ENCODE peak calls at places on chromosomes 11 and 22, in eight cellular contexts. One of them, this sample, is unnamed.

GRCh38 chr11:109940816-109941215 is 152.4 kb upstream of the ZC3H12C start:
- DNase-seq in activated naive CD8-positive, alpha-beta T cell treated with anti-CD3 and anti-CD28 coated beads, Interleukin-2, amount 10 ng/mL, durations not matched to agents 7 days and 5 days: no peak
- DNase-seq in smooth muscle cell of the brain vasculature: no peak
- DNase-seq in activated CD4-positive, CD25-positive, alpha-beta regulatory T cell: no peak
- DNase-seq in activated T-helper 1 cell treated with anti-CD3 and anti-CD28 coated beads, Interleukin-12 subunit alpha, Interleukin-12 subunit beta, Interleukin-2, Interleukin-4 antibody, amounts not matched to agents 30 ng/mL and 10 ng/mL and 1 ng/mL, durations not matched to agents 14 hours and 24 hours and 36 hours: no peak
- DNase-seq in coronary artery: no peak
- DNase-seq in stimulated activated CD4-positive, alpha-beta T cell treated with anti-CD3 and anti-CD28 coated beads, Interleukin-1b, Interleukin-23, amount 100 ng/mL, for 1 hour: no peak
- DNase-seq in hepatocyte: peak
- DNase-seq in this sample: no peak

GRCh38 chr22:43754176-43754575 is 57.9 kb downstream of the EFCAB6 start:
- DNase-seq in stimulated activated CD4-positive, alpha-beta T cell treated with anti-CD3 and anti-CD28 coated beads, Interleukin-1b, Interleukin-23, amount 100 ng/mL, for 1 hour: no peak
- DNase-seq in smooth muscle cell of the brain vasculature: no peak
- DNase-seq in coronary artery: no peak
- DNase-seq in activated T-helper 1 cell treated with anti-CD3 and anti-CD28 coated beads, Interleukin-12 subunit alpha, Interleukin-12 subunit beta, Interleukin-2, Interleukin-4 antibody, amounts not matched to agents 30 ng/mL and 10 ng/mL and 1 ng/mL, durations not matched to agents 14 hours and 24 hours and 36 hours: no peak
- DNase-seq in activated naive CD8-positive, alpha-beta T cell treated with anti-CD3 and anti-CD28 coated beads, Interleukin-2, amount 10 ng/mL, durations not matched to agents 7 days and 5 days: no peak
- DNase-seq in activated CD4-positive, CD25-positive, alpha-beta regulatory T cell: no peak
- DNase-seq in hepatocyte: no peak
- DNase-seq in this sample: no peak

GRCh38 chr11:74650498-74650897 is 58.1 kb downstream of the POLD3 start:
- DNase-seq in stimulated activated CD4-positive, alpha-beta T cell treated with anti-CD3 and anti-CD28 coated beads, Interleukin-1b, Interleukin-23, amount 100 ng/mL, for 1 hour: no peak
- DNase-seq in activated CD4-positive, CD25-positive, alpha-beta regulatory T cell: no peak
- DNase-seq in smooth muscle cell of the brain vasculature: no peak
- DNase-seq in hepatocyte: no peak
- DNase-seq in activated T-helper 1 cell treated with anti-CD3 and anti-CD28 coated beads, Interleukin-12 subunit alpha, Interleukin-12 subunit beta, Interleukin-2, Interleukin-4 antibody, amounts not matched to agents 30 ng/mL and 10 ng/mL and 1 ng/mL, durations not matched to agents 14 hours and 24 hours and 36 hours: no peak
- DNase-seq in coronary artery: no peak
- DNase-seq in activated naive CD8-positive, alpha-beta T cell treated with anti-CD3 and anti-CD28 coated beads, Interleukin-2, amount 10 ng/mL, durations not matched to agents 7 days and 5 days: no peak
- DNase-seq in this sample: no peak

GRCh38 chr11:86916330-86916729 is 38.9 kb downstream of the FZD4 start:
- DNase-seq in hepatocyte: no peak
- DNase-seq in activated T-helper 1 cell treated with anti-CD3 and anti-CD28 coated beads, Interleukin-12 subunit alpha, Interleukin-12 subunit beta, Interleukin-2, Interleukin-4 antibody, amounts not matched to agents 30 ng/mL and 10 ng/mL and 1 ng/mL, durations not matched to agents 14 hours and 24 hours and 36 hours: no peak
- DNase-seq in activated naive CD8-positive, alpha-beta T cell treated with anti-CD3 and anti-CD28 coated beads, Interleukin-2, amount 10 ng/mL, durations not matched to agents 7 days and 5 days: no peak
- DNase-seq in coronary artery: no peak
- DNase-seq in stimulated activated CD4-positive, alpha-beta T cell treated with anti-CD3 and anti-CD28 coated beads, Interleukin-1b, Interleukin-23, amount 100 ng/mL, for 1 hour: no peak
- DNase-seq in smooth muscle cell of the brain vasculature: no peak
- DNase-seq in activated CD4-positive, CD25-positive, alpha-beta regulatory T cell: no peak
- DNase-seq in this sample: no peak

GRCh38 chr11:112542479-112542878 is 281.8 kb upstream of the PLET1 start:
- DNase-seq in activated naive CD8-positive, alpha-beta T cell treated with anti-CD3 and anti-CD28 coated beads, Interleukin-2, amount 10 ng/mL, durations not matched to agents 7 days and 5 days: no peak
- DNase-seq in hepatocyte: peak
- DNase-seq in coronary artery: no peak
- DNase-seq in activated CD4-positive, CD25-positive, alpha-beta regulatory T cell: no peak
- DNase-seq in stimulated activated CD4-positive, alpha-beta T cell treated with anti-CD3 and anti-CD28 coated beads, Interleukin-1b, Interleukin-23, amount 100 ng/mL, for 1 hour: no peak
- DNase-seq in smooth muscle cell of the brain vasculature: no peak
- DNase-seq in activated T-helper 1 cell treated with anti-CD3 and anti-CD28 coated beads, Interleukin-12 subunit alpha, Interleukin-12 subunit beta, Interleukin-2, Interleukin-4 antibody, amounts not matched to agents 30 ng/mL and 10 ng/mL and 1 ng/mL, durations not matched to agents 14 hours and 24 hours and 36 hours: no peak
- DNase-seq in this sample: no peak

GRCh38 chr11:60700689-60701508 is 1.5 kb downstream of the MS4A8 start:
- DNase-seq in activated T-helper 1 cell treated with anti-CD3 and anti-CD28 coated beads, Interleukin-12 subunit alpha, Interleukin-12 subunit beta, Interleukin-2, Interleukin-4 antibody, amounts not matched to agents 30 ng/mL and 10 ng/mL and 1 ng/mL, durations not matched to agents 14 hours and 24 hours and 36 hours: no peak
- DNase-seq in smooth muscle cell of the brain vasculature: no peak
- DNase-seq in activated CD4-positive, CD25-positive, alpha-beta regulatory T cell: no peak
- DNase-seq in coronary artery: no peak
- DNase-seq in hepatocyte: peak
- DNase-seq in activated naive CD8-positive, alpha-beta T cell treated with anti-CD3 and anti-CD28 coated beads, Interleukin-2, amount 10 ng/mL, durations not matched to agents 7 days and 5 days: no peak
- DNase-seq in stimulated activated CD4-positive, alpha-beta T cell treated with anti-CD3 and anti-CD28 coated beads, Interleukin-1b, Interleukin-23, amount 100 ng/mL, for 1 hour: no peak
- DNase-seq in this sample: no peak

GRCh38 chr22:20786536-20786979 is 12.6 kb downstream of the SERPIND1 start:
- DNase-seq in coronary artery: no peak
- DNase-seq in hepatocyte: no peak
- DNase-seq in activated CD4-positive, CD25-positive, alpha-beta regulatory T cell: no peak
- DNase-seq in smooth muscle cell of the brain vasculature: no peak
- DNase-seq in stimulated activated CD4-positive, alpha-beta T cell treated with anti-CD3 and anti-CD28 coated beads, Interleukin-1b, Interleukin-23, amount 100 ng/mL, for 1 hour: no peak
- DNase-seq in activated T-helper 1 cell treated with anti-CD3 and anti-CD28 coated beads, Interleukin-12 subunit alpha, Interleukin-12 subunit beta, Interleukin-2, Interleukin-4 antibody, amounts not matched to agents 30 ng/mL and 10 ng/mL and 1 ng/mL, durations not matched to agents 14 hours and 24 hours and 36 hours: no peak
- DNase-seq in activated naive CD8-positive, alpha-beta T cell treated with anti-CD3 and anti-CD28 coated beads, Interleukin-2, amount 10 ng/mL, durations not matched to agents 7 days and 5 days: no peak
- DNase-seq in this sample: no peak

GRCh38 chr11:119638851-119639250 is 90.1 kb downstream of the NECTIN1 start:
- DNase-seq in activated CD4-positive, CD25-positive, alpha-beta regulatory T cell: no peak
- DNase-seq in coronary artery: no peak
- DNase-seq in activated naive CD8-positive, alpha-beta T cell treated with anti-CD3 and anti-CD28 coated beads, Interleukin-2, amount 10 ng/mL, durations not matched to agents 7 days and 5 days: no peak
- DNase-seq in smooth muscle cell of the brain vasculature: no peak
- DNase-seq in stimulated activated CD4-positive, alpha-beta T cell treated with anti-CD3 and anti-CD28 coated beads, Interleukin-1b, Interleukin-23, amount 100 ng/mL, for 1 hour: no peak
- DNase-seq in hepatocyte: no peak
- DNase-seq in activated T-helper 1 cell treated with anti-CD3 and anti-CD28 coated beads, Interleukin-12 subunit alpha, Interleukin-12 subunit beta, Interleukin-2, Interleukin-4 antibody, amounts not matched to agents 30 ng/mL and 10 ng/mL and 1 ng/mL, durations not matched to agents 14 hours and 24 hours and 36 hours: no peak
- DNase-seq in this sample: no peak

GRCh38 chr11:106961518-106961917 is 56.8 kb downstream of the GUCY1A2 start:
- DNase-seq in activated CD4-positive, CD25-positive, alpha-beta regulatory T cell: no peak
- DNase-seq in coronary artery: no peak
- DNase-seq in activated T-helper 1 cell treated with anti-CD3 and anti-CD28 coated beads, Interleukin-12 subunit alpha, Interleukin-12 subunit beta, Interleukin-2, Interleukin-4 antibody, amounts not matched to agents 30 ng/mL and 10 ng/mL and 1 ng/mL, durations not matched to agents 14 hours and 24 hours and 36 hours: no peak
- DNase-seq in activated naive CD8-positive, alpha-beta T cell treated with anti-CD3 and anti-CD28 coated beads, Interleukin-2, amount 10 ng/mL, durations not matched to agents 7 days and 5 days: no peak
- DNase-seq in smooth muscle cell of the brain vasculature: peak
- DNase-seq in hepatocyte: no peak
- DNase-seq in stimulated activated CD4-positive, alpha-beta T cell treated with anti-CD3 and anti-CD28 coated beads, Interleukin-1b, Interleukin-23, amount 100 ng/mL, for 1 hour: no peak
- DNase-seq in this sample: no peak

GRCh38 chr11:19349340-19350025 is 108.7 kb upstream of the E2F8 start:
- DNase-seq in smooth muscle cell of the brain vasculature: no peak
- DNase-seq in activated CD4-positive, CD25-positive, alpha-beta regulatory T cell: no peak
- DNase-seq in coronary artery: no peak
- DNase-seq in activated T-helper 1 cell treated with anti-CD3 and anti-CD28 coated beads, Interleukin-12 subunit alpha, Interleukin-12 subunit beta, Interleukin-2, Interleukin-4 antibody, amounts not matched to agents 30 ng/mL and 10 ng/mL and 1 ng/mL, durations not matched to agents 14 hours and 24 hours and 36 hours: no peak
- DNase-seq in stimulated activated CD4-positive, alpha-beta T cell treated with anti-CD3 and anti-CD28 coated beads, Interleukin-1b, Interleukin-23, amount 100 ng/mL, for 1 hour: no peak
- DNase-seq in activated naive CD8-positive, alpha-beta T cell treated with anti-CD3 and anti-CD28 coated beads, Interleukin-2, amount 10 ng/mL, durations not matched to agents 7 days and 5 days: no peak
- DNase-seq in hepatocyte: no peak
- DNase-seq in this sample: no peak

GRCh38 chr11:76030973-76031590 is 175.2 kb downstream of the WNT11 start:
- DNase-seq in stimulated activated CD4-positive, alpha-beta T cell treated with anti-CD3 and anti-CD28 coated beads, Interleukin-1b, Interleukin-23, amount 100 ng/mL, for 1 hour: no peak
- DNase-seq in smooth muscle cell of the brain vasculature: no peak
- DNase-seq in activated naive CD8-positive, alpha-beta T cell treated with anti-CD3 and anti-CD28 coated beads, Interleukin-2, amount 10 ng/mL, durations not matched to agents 7 days and 5 days: no peak
- DNase-seq in hepatocyte: no peak
- DNase-seq in activated CD4-positive, CD25-positive, alpha-beta regulatory T cell: no peak
- DNase-seq in coronary artery: no peak
- DNase-seq in activated T-helper 1 cell treated with anti-CD3 and anti-CD28 coated beads, Interleukin-12 subunit alpha, Interleukin-12 subunit beta, Interleukin-2, Interleukin-4 antibody, amounts not matched to agents 30 ng/mL and 10 ng/mL and 1 ng/mL, durations not matched to agents 14 hours and 24 hours and 36 hours: no peak
- DNase-seq in this sample: no peak

GRCh38 chr11:66857234-66857926 is 516 bp downstream of the LRFN4 start:
- DNase-seq in stimulated activated CD4-positive, alpha-beta T cell treated with anti-CD3 and anti-CD28 coated beads, Interleukin-1b, Interleukin-23, amount 100 ng/mL, for 1 hour: no peak
- DNase-seq in activated CD4-positive, CD25-positive, alpha-beta regulatory T cell: no peak
- DNase-seq in hepatocyte: peak
- DNase-seq in activated T-helper 1 cell treated with anti-CD3 and anti-CD28 coated beads, Interleukin-12 subunit alpha, Interleukin-12 subunit beta, Interleukin-2, Interleukin-4 antibody, amounts not matched to agents 30 ng/mL and 10 ng/mL and 1 ng/mL, durations not matched to agents 14 hours and 24 hours and 36 hours: no peak
- DNase-seq in smooth muscle cell of the brain vasculature: no peak
- DNase-seq in coronary artery: no peak
- DNase-seq in activated naive CD8-positive, alpha-beta T cell treated with anti-CD3 and anti-CD28 coated beads, Interleukin-2, amount 10 ng/mL, durations not matched to agents 7 days and 5 days: no peak
- DNase-seq in this sample: no peak

GRCh38 chr11:36631704-36632287 is 33.8 kb upstream of the RAG2 start:
- DNase-seq in activated naive CD8-positive, alpha-beta T cell treated with anti-CD3 and anti-CD28 coated beads, Interleukin-2, amount 10 ng/mL, durations not matched to agents 7 days and 5 days: no peak
- DNase-seq in activated T-helper 1 cell treated with anti-CD3 and anti-CD28 coated beads, Interleukin-12 subunit alpha, Interleukin-12 subunit beta, Interleukin-2, Interleukin-4 antibody, amounts not matched to agents 30 ng/mL and 10 ng/mL and 1 ng/mL, durations not matched to agents 14 hours and 24 hours and 36 hours: no peak
- DNase-seq in hepatocyte: no peak
- DNase-seq in smooth muscle cell of the brain vasculature: no peak
- DNase-seq in stimulated activated CD4-positive, alpha-beta T cell treated with anti-CD3 and anti-CD28 coated beads, Interleukin-1b, Interleukin-23, amount 100 ng/mL, for 1 hour: no peak
- DNase-seq in activated CD4-positive, CD25-positive, alpha-beta regulatory T cell: no peak
- DNase-seq in coronary artery: no peak
- DNase-seq in this sample: no peak

GRCh38 chr11:68798221-68798813 is 43.4 kb downstream of the CPT1A start:
- DNase-seq in stimulated activated CD4-positive, alpha-beta T cell treated with anti-CD3 and anti-CD28 coated beads, Interleukin-1b, Interleukin-23, amount 100 ng/mL, for 1 hour: peak
- DNase-seq in activated naive CD8-positive, alpha-beta T cell treated with anti-CD3 and anti-CD28 coated beads, Interleukin-2, amount 10 ng/mL, durations not matched to agents 7 days and 5 days: peak
- DNase-seq in activated T-helper 1 cell treated with anti-CD3 and anti-CD28 coated beads, Interleukin-12 subunit alpha, Interleukin-12 subunit beta, Interleukin-2, Interleukin-4 antibody, amounts not matched to agents 30 ng/mL and 10 ng/mL and 1 ng/mL, durations not matched to agents 14 hours and 24 hours and 36 hours: peak
- DNase-seq in activated CD4-positive, CD25-positive, alpha-beta regulatory T cell: peak
- DNase-seq in coronary artery: no peak
- DNase-seq in hepatocyte: no peak
- DNase-seq in smooth muscle cell of the brain vasculature: no peak
- DNase-seq in this sample: no peak

GRCh38 chr11:61694971-61695706 is 14.9 kb downstream of the DAGLA start:
- DNase-seq in smooth muscle cell of the brain vasculature: no peak
- DNase-seq in activated CD4-positive, CD25-positive, alpha-beta regulatory T cell: no peak
- DNase-seq in hepatocyte: no peak
- DNase-seq in activated naive CD8-positive, alpha-beta T cell treated with anti-CD3 and anti-CD28 coated beads, Interleukin-2, amount 10 ng/mL, durations not matched to agents 7 days and 5 days: no peak
- DNase-seq in coronary artery: no peak
- DNase-seq in activated T-helper 1 cell treated with anti-CD3 and anti-CD28 coated beads, Interleukin-12 subunit alpha, Interleukin-12 subunit beta, Interleukin-2, Interleukin-4 antibody, amounts not matched to agents 30 ng/mL and 10 ng/mL and 1 ng/mL, durations not matched to agents 14 hours and 24 hours and 36 hours: no peak
- DNase-seq in stimulated activated CD4-positive, alpha-beta T cell treated with anti-CD3 and anti-CD28 coated beads, Interleukin-1b, Interleukin-23, amount 100 ng/mL, for 1 hour: no peak
- DNase-seq in this sample: no peak

GRCh38 chr11:1391165-1392010 is 1.7 kb downstream of the BRSK2 start:
- DNase-seq in activated T-helper 1 cell treated with anti-CD3 and anti-CD28 coated beads, Interleukin-12 subunit alpha, Interleukin-12 subunit beta, Interleukin-2, Interleukin-4 antibody, amounts not matched to agents 30 ng/mL and 10 ng/mL and 1 ng/mL, durations not matched to agents 14 hours and 24 hours and 36 hours: no peak
- DNase-seq in activated CD4-positive, CD25-positive, alpha-beta regulatory T cell: no peak
- DNase-seq in activated naive CD8-positive, alpha-beta T cell treated with anti-CD3 and anti-CD28 coated beads, Interleukin-2, amount 10 ng/mL, durations not matched to agents 7 days and 5 days: no peak
- DNase-seq in smooth muscle cell of the brain vasculature: no peak
- DNase-seq in coronary artery: no peak
- DNase-seq in hepatocyte: no peak
- DNase-seq in stimulated activated CD4-positive, alpha-beta T cell treated with anti-CD3 and anti-CD28 coated beads, Interleukin-1b, Interleukin-23, amount 100 ng/mL, for 1 hour: no peak
- DNase-seq in this sample: no peak

GRCh38 chr11:117205211-117205818 is 6.1 kb downstream of the TAGLN start:
- DNase-seq in hepatocyte: no peak
- DNase-seq in activated T-helper 1 cell treated with anti-CD3 and anti-CD28 coated beads, Interleukin-12 subunit alpha, Interleukin-12 subunit beta, Interleukin-2, Interleukin-4 antibody, amounts not matched to agents 30 ng/mL and 10 ng/mL and 1 ng/mL, durations not matched to agents 14 hours and 24 hours and 36 hours: no peak
- DNase-seq in activated naive CD8-positive, alpha-beta T cell treated with anti-CD3 and anti-CD28 coated beads, Interleukin-2, amount 10 ng/mL, durations not matched to agents 7 days and 5 days: no peak
- DNase-seq in activated CD4-positive, CD25-positive, alpha-beta regulatory T cell: no peak
- DNase-seq in smooth muscle cell of the brain vasculature: no peak
- DNase-seq in coronary artery: no peak
- DNase-seq in stimulated activated CD4-positive, alpha-beta T cell treated with anti-CD3 and anti-CD28 coated beads, Interleukin-1b, Interleukin-23, amount 100 ng/mL, for 1 hour: no peak
- DNase-seq in this sample: no peak

GRCh38 chr11:20374746-20375305 is 11.3 kb downstream of the HTATIP2 start:
- DNase-seq in coronary artery: no peak
- DNase-seq in stimulated activated CD4-positive, alpha-beta T cell treated with anti-CD3 and anti-CD28 coated beads, Interleukin-1b, Interleukin-23, amount 100 ng/mL, for 1 hour: no peak
- DNase-seq in activated naive CD8-positive, alpha-beta T cell treated with anti-CD3 and anti-CD28 coated beads, Interleukin-2, amount 10 ng/mL, durations not matched to agents 7 days and 5 days: no peak
- DNase-seq in activated CD4-positive, CD25-positive, alpha-beta regulatory T cell: no peak
- DNase-seq in activated T-helper 1 cell treated with anti-CD3 and anti-CD28 coated beads, Interleukin-12 subunit alpha, Interleukin-12 subunit beta, Interleukin-2, Interleukin-4 antibody, amounts not matched to agents 30 ng/mL and 10 ng/mL and 1 ng/mL, durations not matched to agents 14 hours and 24 hours and 36 hours: no peak
- DNase-seq in smooth muscle cell of the brain vasculature: no peak
- DNase-seq in hepatocyte: no peak
- DNase-seq in this sample: no peak

GRCh38 chr11:117230286-117230961 is 1.4 kb downstream of the PCSK7 start:
- DNase-seq in activated T-helper 1 cell treated with anti-CD3 and anti-CD28 coated beads, Interleukin-12 subunit alpha, Interleukin-12 subunit beta, Interleukin-2, Interleukin-4 antibody, amounts not matched to agents 30 ng/mL and 10 ng/mL and 1 ng/mL, durations not matched to agents 14 hours and 24 hours and 36 hours: peak
- DNase-seq in activated naive CD8-positive, alpha-beta T cell treated with anti-CD3 and anti-CD28 coated beads, Interleukin-2, amount 10 ng/mL, durations not matched to agents 7 days and 5 days: peak
- DNase-seq in smooth muscle cell of the brain vasculature: no peak
- DNase-seq in coronary artery: peak
- DNase-seq in activated CD4-positive, CD25-positive, alpha-beta regulatory T cell: peak
- DNase-seq in stimulated activated CD4-positive, alpha-beta T cell treated with anti-CD3 and anti-CD28 coated beads, Interleukin-1b, Interleukin-23, amount 100 ng/mL, for 1 hour: no peak
- DNase-seq in hepatocyte: no peak
- DNase-seq in this sample: peak

GRCh38 chr11:10605941-10606381 is 37.5 kb upstream of the LYVE1 start:
- DNase-seq in activated CD4-positive, CD25-positive, alpha-beta regulatory T cell: no peak
- DNase-seq in activated T-helper 1 cell treated with anti-CD3 and anti-CD28 coated beads, Interleukin-12 subunit alpha, Interleukin-12 subunit beta, Interleukin-2, Interleukin-4 antibody, amounts not matched to agents 30 ng/mL and 10 ng/mL and 1 ng/mL, durations not matched to agents 14 hours and 24 hours and 36 hours: no peak
- DNase-seq in coronary artery: no peak
- DNase-seq in activated naive CD8-positive, alpha-beta T cell treated with anti-CD3 and anti-CD28 coated beads, Interleukin-2, amount 10 ng/mL, durations not matched to agents 7 days and 5 days: no peak
- DNase-seq in smooth muscle cell of the brain vasculature: peak
- DNase-seq in hepatocyte: peak
- DNase-seq in stimulated activated CD4-positive, alpha-beta T cell treated with anti-CD3 and anti-CD28 coated beads, Interleukin-1b, Interleukin-23, amount 100 ng/mL, for 1 hour: no peak
- DNase-seq in this sample: no peak

GRCh38 chr11:130548491-130548833 is 100.0 kb downstream of the ADAMTS15 start:
- DNase-seq in hepatocyte: no peak
- DNase-seq in smooth muscle cell of the brain vasculature: no peak
- DNase-seq in activated T-helper 1 cell treated with anti-CD3 and anti-CD28 coated beads, Interleukin-12 subunit alpha, Interleukin-12 subunit beta, Interleukin-2, Interleukin-4 antibody, amounts not matched to agents 30 ng/mL and 10 ng/mL and 1 ng/mL, durations not matched to agents 14 hours and 24 hours and 36 hours: no peak
- DNase-seq in coronary artery: no peak
- DNase-seq in activated CD4-positive, CD25-positive, alpha-beta regulatory T cell: no peak
- DNase-seq in stimulated activated CD4-positive, alpha-beta T cell treated with anti-CD3 and anti-CD28 coated beads, Interleukin-1b, Interleukin-23, amount 100 ng/mL, for 1 hour: no peak
- DNase-seq in activated naive CD8-positive, alpha-beta T cell treated with anti-CD3 and anti-CD28 coated beads, Interleukin-2, amount 10 ng/mL, durations not matched to agents 7 days and 5 days: no peak
- DNase-seq in this sample: no peak

GRCh38 chr11:57363681-57364080 is 17.3 kb downstream of the PRG3 start:
- DNase-seq in hepatocyte: no peak
- DNase-seq in activated CD4-positive, CD25-positive, alpha-beta regulatory T cell: no peak
- DNase-seq in coronary artery: no peak
- DNase-seq in stimulated activated CD4-positive, alpha-beta T cell treated with anti-CD3 and anti-CD28 coated beads, Interleukin-1b, Interleukin-23, amount 100 ng/mL, for 1 hour: no peak
- DNase-seq in activated T-helper 1 cell treated with anti-CD3 and anti-CD28 coated beads, Interleukin-12 subunit alpha, Interleukin-12 subunit beta, Interleukin-2, Interleukin-4 antibody, amounts not matched to agents 30 ng/mL and 10 ng/mL and 1 ng/mL, durations not matched to agents 14 hours and 24 hours and 36 hours: no peak
- DNase-seq in smooth muscle cell of the brain vasculature: no peak
- DNase-seq in activated naive CD8-positive, alpha-beta T cell treated with anti-CD3 and anti-CD28 coated beads, Interleukin-2, amount 10 ng/mL, durations not matched to agents 7 days and 5 days: no peak
- DNase-seq in this sample: no peak

GRCh38 chr11:134069426-134069921 is 602 bp downstream of the JAM3 start:
- DNase-seq in hepatocyte: peak
- DNase-seq in activated CD4-positive, CD25-positive, alpha-beta regulatory T cell: no peak
- DNase-seq in smooth muscle cell of the brain vasculature: no peak
- DNase-seq in activated naive CD8-positive, alpha-beta T cell treated with anti-CD3 and anti-CD28 coated beads, Interleukin-2, amount 10 ng/mL, durations not matched to agents 7 days and 5 days: no peak
- DNase-seq in coronary artery: no peak
- DNase-seq in stimulated activated CD4-positive, alpha-beta T cell treated with anti-CD3 and anti-CD28 coated beads, Interleukin-1b, Interleukin-23, amount 100 ng/mL, for 1 hour: no peak
- DNase-seq in activated T-helper 1 cell treated with anti-CD3 and anti-CD28 coated beads, Interleukin-12 subunit alpha, Interleukin-12 subunit beta, Interleukin-2, Interleukin-4 antibody, amounts not matched to agents 30 ng/mL and 10 ng/mL and 1 ng/mL, durations not matched to agents 14 hours and 24 hours and 36 hours: no peak
- DNase-seq in this sample: no peak

GRCh38 chr11:66235141-66235540 is 33.3 kb upstream of the RAB1B start:
- DNase-seq in activated T-helper 1 cell treated with anti-CD3 and anti-CD28 coated beads, Interleukin-12 subunit alpha, Interleukin-12 subunit beta, Interleukin-2, Interleukin-4 antibody, amounts not matched to agents 30 ng/mL and 10 ng/mL and 1 ng/mL, durations not matched to agents 14 hours and 24 hours and 36 hours: no peak
- DNase-seq in coronary artery: no peak
- DNase-seq in hepatocyte: no peak
- DNase-seq in activated CD4-positive, CD25-positive, alpha-beta regulatory T cell: no peak
- DNase-seq in activated naive CD8-positive, alpha-beta T cell treated with anti-CD3 and anti-CD28 coated beads, Interleukin-2, amount 10 ng/mL, durations not matched to agents 7 days and 5 days: no peak
- DNase-seq in stimulated activated CD4-positive, alpha-beta T cell treated with anti-CD3 and anti-CD28 coated beads, Interleukin-1b, Interleukin-23, amount 100 ng/mL, for 1 hour: no peak
- DNase-seq in smooth muscle cell of the brain vasculature: no peak
- DNase-seq in this sample: no peak

GRCh38 chr11:125273519-125274000 is 109.0 kb downstream of the PKNOX2 start:
- DNase-seq in stimulated activated CD4-positive, alpha-beta T cell treated with anti-CD3 and anti-CD28 coated beads, Interleukin-1b, Interleukin-23, amount 100 ng/mL, for 1 hour: no peak
- DNase-seq in smooth muscle cell of the brain vasculature: no peak
- DNase-seq in activated T-helper 1 cell treated with anti-CD3 and anti-CD28 coated beads, Interleukin-12 subunit alpha, Interleukin-12 subunit beta, Interleukin-2, Interleukin-4 antibody, amounts not matched to agents 30 ng/mL and 10 ng/mL and 1 ng/mL, durations not matched to agents 14 hours and 24 hours and 36 hours: no peak
- DNase-seq in coronary artery: no peak
- DNase-seq in hepatocyte: no peak
- DNase-seq in activated CD4-positive, CD25-positive, alpha-beta regulatory T cell: no peak
- DNase-seq in activated naive CD8-positive, alpha-beta T cell treated with anti-CD3 and anti-CD28 coated beads, Interleukin-2, amount 10 ng/mL, durations not matched to agents 7 days and 5 days: no peak
- DNase-seq in this sample: no peak